ENCODE peak calls at places on chromosomes 16 and 17, in six cellular contexts. One of them, this sample, is unnamed.

GRCh38 chr17:19311421-19312215 is 50.9 kb downstream of the B9D1 start:
- DNase-seq in mesothelial cell of epicardium: no peak
- DNase-seq in dorsolateral prefrontal cortex: no peak
- DNase-seq in GM12864: no peak
- DNase-seq in endothelial cell: no peak
- DNase-seq in brain microvascular endothelial cell: peak
- DNase-seq in this sample: no peak

GRCh38 chr17:74116087-74116717 is 87.3 kb upstream of the RPL38 start:
- DNase-seq in GM12864: no peak
- DNase-seq in dorsolateral prefrontal cortex: no peak
- DNase-seq in brain microvascular endothelial cell: no peak
- DNase-seq in endothelial cell: no peak
- DNase-seq in mesothelial cell of epicardium: no peak
- DNase-seq in this sample: no peak

GRCh38 chr17:63279498-63280230 is 166.4 kb downstream of the CYB561 start:
- DNase-seq in endothelial cell: no peak
- DNase-seq in dorsolateral prefrontal cortex: no peak
- DNase-seq in mesothelial cell of epicardium: no peak
- DNase-seq in GM12864: no peak
- DNase-seq in brain microvascular endothelial cell: peak
- DNase-seq in this sample: no peak

GRCh38 chr16:87921236-87921773 is 15.0 kb downstream of the CA5A start:
- DNase-seq in brain microvascular endothelial cell: no peak
- DNase-seq in mesothelial cell of epicardium: no peak
- DNase-seq in dorsolateral prefrontal cortex: no peak
- DNase-seq in endothelial cell: no peak
- DNase-seq in GM12864: no peak
- DNase-seq in this sample: no peak

GRCh38 chr17:78708510-78708973 is 73.5 kb downstream of the CYTH1 start:
- DNase-seq in dorsolateral prefrontal cortex: peak
- DNase-seq in endothelial cell: peak
- DNase-seq in mesothelial cell of epicardium: peak
- DNase-seq in GM12864: peak
- DNase-seq in brain microvascular endothelial cell: peak
- DNase-seq in this sample: no peak

GRCh38 chr17:69654981-69655581 is 240.6 kb downstream of the MAP2K6 start:
- DNase-seq in mesothelial cell of epicardium: no peak
- DNase-seq in endothelial cell: no peak
- DNase-seq in dorsolateral prefrontal cortex: no peak
- DNase-seq in GM12864: no peak
- DNase-seq in brain microvascular endothelial cell: peak
- DNase-seq in this sample: no peak

GRCh38 chr17:5769936-5770335 is 185.6 kb upstream of the NLRP1 start:
- DNase-seq in GM12864: no peak
- DNase-seq in dorsolateral prefrontal cortex: no peak
- DNase-seq in brain microvascular endothelial cell: no peak
- DNase-seq in endothelial cell: no peak
- DNase-seq in mesothelial cell of epicardium: no peak
- DNase-seq in this sample: no peak

GRCh38 chr17:27351741-27352140 is 57.8 kb downstream of the WSB1 start:
- DNase-seq in brain microvascular endothelial cell: no peak
- DNase-seq in endothelial cell: no peak
- DNase-seq in dorsolateral prefrontal cortex: no peak
- DNase-seq in GM12864: no peak
- DNase-seq in mesothelial cell of epicardium: no peak
- DNase-seq in this sample: no peak

GRCh38 chr17:32551186-32551955 is 64.6 kb downstream of the CDK5R1 start:
- DNase-seq in dorsolateral prefrontal cortex: no peak
- DNase-seq in GM12864: peak
- DNase-seq in mesothelial cell of epicardium: no peak
- DNase-seq in brain microvascular endothelial cell: peak
- DNase-seq in endothelial cell: no peak
- DNase-seq in this sample: no peak

GRCh38 chr17:2822358-2822757 is 26.1 kb downstream of the RAP1GAP2 start:
- DNase-seq in brain microvascular endothelial cell: no peak
- DNase-seq in dorsolateral prefrontal cortex: no peak
- DNase-seq in endothelial cell: no peak
- DNase-seq in mesothelial cell of epicardium: no peak
- DNase-seq in GM12864: no peak
- DNase-seq in this sample: no peak

DNA sequence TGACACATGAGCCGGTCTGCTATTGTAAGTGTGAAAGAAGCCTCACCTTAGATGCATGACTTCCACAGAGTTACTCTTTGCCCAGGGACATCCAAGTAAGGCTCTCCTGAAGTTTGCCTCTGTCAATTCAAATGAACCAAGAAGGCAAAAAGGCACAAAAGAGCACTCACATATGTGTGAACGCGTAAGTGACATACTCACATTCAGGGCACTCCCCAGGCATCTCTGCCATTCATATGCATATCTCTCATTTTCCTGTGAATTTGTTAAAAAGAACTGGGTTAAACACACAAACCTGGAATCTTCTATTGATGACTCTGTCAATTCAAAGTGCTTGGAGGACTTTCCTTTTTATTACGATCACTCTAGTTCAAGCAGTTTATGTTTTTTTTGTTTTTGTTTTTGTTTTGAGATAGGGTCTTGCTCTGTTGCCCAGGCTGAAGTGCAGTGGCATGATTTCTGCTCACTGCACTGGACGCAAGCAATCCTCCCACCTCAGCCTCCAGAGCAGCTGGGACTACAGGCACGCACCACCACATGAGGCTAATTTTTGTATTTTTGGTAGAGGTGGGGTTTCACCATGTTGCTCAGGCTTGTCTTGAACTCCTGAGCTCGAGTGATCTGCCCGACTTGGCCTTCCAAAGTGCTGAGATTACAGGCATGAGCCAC is 49.4 kb downstream of the DUSP14 start:
- DNase-seq in dorsolateral prefrontal cortex: no peak
- DNase-seq in endothelial cell: no peak
- DNase-seq in brain microvascular endothelial cell: no peak
- DNase-seq in GM12864: no peak
- DNase-seq in mesothelial cell of epicardium: no peak
- DNase-seq in this sample: no peak
- TF ChIP-seq CTCF in dorsolateral prefrontal cortex: no peak
- TF ChIP-seq CTCF in endothelial cell: no peak
- TF ChIP-seq CTCF in brain microvascular endothelial cell: no peak
- TF ChIP-seq CTCF in GM12864: no peak
- TF ChIP-seq CTCF in mesothelial cell of epicardium: no peak
- TF ChIP-seq CTCF in this sample: no peak

GRCh38 chr16:48321307-48322036 is 63.7 kb downstream of the SIAH1 start:
- DNase-seq in endothelial cell: no peak
- DNase-seq in dorsolateral prefrontal cortex: no peak
- DNase-seq in GM12864: no peak
- DNase-seq in brain microvascular endothelial cell: peak
- DNase-seq in mesothelial cell of epicardium: no peak
- DNase-seq in this sample: no peak
- TF ChIP-seq CTCF in endothelial cell: no peak
- TF ChIP-seq CTCF in dorsolateral prefrontal cortex: no peak
- TF ChIP-seq CTCF in GM12864: no peak
- TF ChIP-seq CTCF in brain microvascular endothelial cell: no peak
- TF ChIP-seq CTCF in mesothelial cell of epicardium: no peak
- TF ChIP-seq CTCF in this sample: no peak

GRCh38 chr16:49003022-49003421 is 278.6 kb downstream of the CBLN1 start:
- DNase-seq in endothelial cell: no peak
- DNase-seq in GM12864: no peak
- DNase-seq in brain microvascular endothelial cell: no peak
- DNase-seq in dorsolateral prefrontal cortex: no peak
- DNase-seq in mesothelial cell of epicardium: no peak
- DNase-seq in this sample: no peak

GRCh38 chr16:48999034-48999433 is 282.6 kb downstream of the CBLN1 start:
- DNase-seq in endothelial cell: no peak
- DNase-seq in GM12864: no peak
- DNase-seq in brain microvascular endothelial cell: no peak
- DNase-seq in mesothelial cell of epicardium: no peak
- DNase-seq in dorsolateral prefrontal cortex: no peak
- DNase-seq in this sample: no peak

GRCh38 chr16:48997946-48998345 is 283.7 kb downstream of the CBLN1 start:
- DNase-seq in dorsolateral prefrontal cortex: no peak
- DNase-seq in GM12864: no peak
- DNase-seq in brain microvascular endothelial cell: no peak
- DNase-seq in endothelial cell: no peak
- DNase-seq in mesothelial cell of epicardium: no peak
- DNase-seq in this sample: no peak

GRCh38 chr16:48999508-48999907 is 282.1 kb downstream of the CBLN1 start:
- DNase-seq in mesothelial cell of epicardium: no peak
- DNase-seq in GM12864: no peak
- DNase-seq in dorsolateral prefrontal cortex: no peak
- DNase-seq in endothelial cell: no peak
- DNase-seq in brain microvascular endothelial cell: no peak
- DNase-seq in this sample: no peak

GRCh38 chr16:49000594-49000993 is 281.0 kb downstream of the CBLN1 start:
- DNase-seq in endothelial cell: no peak
- DNase-seq in brain microvascular endothelial cell: no peak
- DNase-seq in mesothelial cell of epicardium: no peak
- DNase-seq in GM12864: no peak
- DNase-seq in dorsolateral prefrontal cortex: no peak
- DNase-seq in this sample: no peak
- TF ChIP-seq CTCF in endothelial cell: peak
- TF ChIP-seq CTCF in brain microvascular endothelial cell: peak
- TF ChIP-seq CTCF in mesothelial cell of epicardium: peak
- TF ChIP-seq CTCF in GM12864: peak
- TF ChIP-seq CTCF in dorsolateral prefrontal cortex: peak
- TF ChIP-seq CTCF in this sample: no peak

GRCh38 chr17:47836601-47837000 is 4.5 kb downstream of the SCRN2 start:
- DNase-seq in GM12864: no peak
- DNase-seq in brain microvascular endothelial cell: no peak
- DNase-seq in endothelial cell: no peak
- DNase-seq in mesothelial cell of epicardium: no peak
- DNase-seq in dorsolateral prefrontal cortex: no peak
- DNase-seq in this sample: no peak

GRCh38 chr17:47839899-47840741 is 953 bp downstream of the SCRN2 start:
- DNase-seq in brain microvascular endothelial cell: no peak
- DNase-seq in GM12864: no peak
- DNase-seq in mesothelial cell of epicardium: no peak
- DNase-seq in dorsolateral prefrontal cortex: no peak
- DNase-seq in endothelial cell: no peak
- DNase-seq in this sample: no peak

GRCh38 chr17:47839071-47839470 is 2.0 kb downstream of the SCRN2 start:
- DNase-seq in mesothelial cell of epicardium: no peak
- DNase-seq in endothelial cell: no peak
- DNase-seq in GM12864: no peak
- DNase-seq in brain microvascular endothelial cell: no peak
- DNase-seq in dorsolateral prefrontal cortex: no peak
- DNase-seq in this sample: no peak

GRCh38 chr17:47838636-47839035 is 2.4 kb downstream of the SCRN2 start:
- DNase-seq in mesothelial cell of epicardium: no peak
- DNase-seq in GM12864: no peak
- DNase-seq in endothelial cell: no peak
- DNase-seq in brain microvascular endothelial cell: no peak
- DNase-seq in dorsolateral prefrontal cortex: no peak
- DNase-seq in this sample: no peak

DNA sequence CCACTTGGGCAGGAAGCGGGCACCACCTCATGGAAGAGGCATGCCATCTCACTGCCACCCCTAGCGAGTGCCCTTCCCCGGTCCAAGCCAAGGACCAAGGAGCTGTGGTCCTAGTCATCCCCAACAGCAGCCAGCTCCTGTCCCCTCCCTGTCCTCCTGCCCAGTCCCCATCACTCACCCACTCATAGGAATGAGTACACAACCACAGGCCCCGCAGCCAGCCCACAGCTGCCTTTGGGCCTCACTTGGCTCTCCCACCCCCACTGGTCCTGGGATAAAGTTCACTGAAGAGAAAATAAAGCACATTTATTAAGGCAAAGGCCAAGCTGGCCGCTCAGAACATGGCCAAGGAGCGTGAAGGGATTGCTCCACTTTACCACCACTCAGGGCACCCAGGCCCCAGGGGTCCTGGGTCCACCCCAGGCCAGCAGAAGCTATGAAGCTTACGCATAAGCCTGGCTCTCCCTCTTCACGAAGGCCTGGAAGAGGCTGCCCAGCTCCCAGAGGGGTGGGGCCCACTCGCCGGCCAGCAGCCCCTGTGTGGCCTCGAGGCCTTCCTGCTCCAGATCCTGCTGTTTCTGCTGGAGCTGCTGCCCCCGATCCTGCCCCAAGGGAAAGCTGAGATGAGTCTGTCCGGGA is 3.6 kb downstream of the SCRN2 start:
- DNase-seq in dorsolateral prefrontal cortex: no peak
- DNase-seq in endothelial cell: no peak
- DNase-seq in mesothelial cell of epicardium: no peak
- DNase-seq in brain microvascular endothelial cell: no peak
- DNase-seq in GM12864: no peak
- DNase-seq in this sample: no peak
- TF ChIP-seq CTCF in dorsolateral prefrontal cortex: no peak
- TF ChIP-seq CTCF in endothelial cell: no peak
- TF ChIP-seq CTCF in mesothelial cell of epicardium: no peak
- TF ChIP-seq CTCF in brain microvascular endothelial cell: no peak
- TF ChIP-seq CTCF in GM12864: no peak
- TF ChIP-seq CTCF in this sample: no peak

GRCh38 chr16:61014869-61015268 is 1021.4 kb downstream of the CDH8 start:
- DNase-seq in brain microvascular endothelial cell: no peak
- DNase-seq in dorsolateral prefrontal cortex: no peak
- DNase-seq in GM12864: no peak
- DNase-seq in endothelial cell: peak
- DNase-seq in mesothelial cell of epicardium: no peak
- DNase-seq in this sample: no peak
- TF ChIP-seq CTCF in brain microvascular endothelial cell: no peak
- TF ChIP-seq CTCF in dorsolateral prefrontal cortex: no peak
- TF ChIP-seq CTCF in GM12864: no peak
- TF ChIP-seq CTCF in endothelial cell: no peak
- TF ChIP-seq CTCF in mesothelial cell of epicardium: no peak
- TF ChIP-seq CTCF in this sample: no peak

This sample was measured in omental fat pad.